ENCODE peak calls at places on chromosomes 4 and X, in ten cellular contexts. F is body of pancreas; C is AG04450; P is Caki2; M is HEK293T; G is hippocampal formation; R is psoas muscle; Y is Ammon's horn; L is stimulated activated CD4-positive, alpha-beta T cell treated with anti-CD3 and anti-CD28 coated beads, Interleukin-15, amount 100 ng/mL, for 24 hours; Q is A172. O is an unnamed sample.

GRCh38 chr4:152021788-152022438 is 261.1 kb upstream of the GATB start:
- DNase-seq in F (no peak), C (no peak), P (no peak), M (no peak), G (peak), R (no peak), Y (peak), L (no peak), Q (no peak), O (peak)

GRCh38 chr4:3640587-3640962 is 108.4 kb upstream of the LRPAP1 start:
- DNase-seq in F (no peak), C (no peak), P (no peak), M (no peak), G (no peak), R (no peak), Y (no peak), L (no peak), Q (peak), O (peak)

GRCh38 chr4:121706595-121707021 is 9.8 kb upstream of the ANXA5 start:
- DNase-seq in F (no peak), C (no peak), P (no peak), M (no peak), G (no peak), R (no peak), Y (no peak), L (peak), Q (peak), O (no peak)

GRCh38 chrX:150854856-150855255 is 43.6 kb downstream of the CD99L2 start:
- DNase-seq in F (no peak), C (no peak), P (no peak), M (no peak), G (no peak), R (no peak), Y (no peak), L (no peak), Q (no peak), O (no peak)

GRCh38 chr4:2848449-2848848 is 4.8 kb downstream of the ADD1 start:
- DNase-seq in F (peak), C (no peak), P (no peak), M (no peak), G (no peak), R (no peak), Y (no peak), L (no peak), Q (no peak), O (no peak)

GRCh38 chr4:172830295-172830764 is 338.3 kb upstream of the GALNT7 start:
- DNase-seq in F (no peak), C (no peak), P (peak), M (peak), G (peak), R (no peak), Y (no peak), L (no peak), Q (no peak), O (no peak)

GRCh38 chrX:19888419-19888879 is 1.0 kb upstream of the SH3KBP1 start:
- DNase-seq in F (no peak), C (peak), P (peak), M (peak), G (peak), R (no peak), Y (peak), L (peak), Q (peak), O (no peak)

GRCh38 chrX:101460669-101461068 is 24.6 kb upstream of the ARMCX4 start:
- DNase-seq in F (no peak), C (no peak), P (no peak), M (no peak), G (no peak), R (no peak), Y (no peak), L (no peak), Q (no peak), O (no peak)

GRCh38 chr4:163587867-163588266 is 93.4 kb downstream of the TMA16 start:
- DNase-seq in F (no peak), C (no peak), P (peak), M (peak), G (no peak), R (no peak), Y (no peak), L (no peak), Q (peak), O (no peak)

GRCh38 chrX:151722241-151722846 is 6.5 kb downstream of the FATE1 start:
- DNase-seq in F (peak), C (no peak), P (no peak), M (peak), G (no peak), R (no peak), Y (no peak), L (no peak), Q (no peak), O (peak)

GRCh38 chr4:188603646-188604045 is 464.4 kb downstream of the TRIML1 start:
- DNase-seq in F (no peak), C (no peak), P (no peak), M (no peak), G (no peak), R (no peak), Y (no peak), L (no peak), Q (no peak), O (no peak)

GRCh38 chrX:53280703-53281320 is 572 bp downstream of the IQSEC2 start:
- DNase-seq in F (peak), C (no peak), P (no peak), M (no peak), G (no peak), R (peak), Y (no peak), L (no peak), Q (peak), O (peak)

GRCh38 chrX:107721318-107721717 is 54.3 kb downstream of the TSC22D3 start:
- DNase-seq in F (no peak), C (no peak), P (no peak), M (no peak), G (no peak), R (no peak), Y (no peak), L (no peak), Q (no peak), O (no peak)

GRCh38 chr4:138405934-138406567 is 163.9 kb upstream of the SLC7A11 start:
- DNase-seq in F (no peak), C (peak), P (no peak), M (no peak), G (no peak), R (no peak), Y (no peak), L (no peak), Q (no peak), O (no peak)